ENCODE peak calls at places on chromosome 7, in seven cellular contexts. J is body of pancreas, Z is heart left ventricle, F is HCT116, O is HepG2, L is IMR-90, U is K562. A is an unnamed sample.

GRCh38 chr7:48077438-48077837 is 11.6 kb upstream of the UPP1 start:
- ATAC-seq in J (no peak), Z (no peak), F (no peak), O (no peak), L (no peak), U (no peak), A (no peak)

GRCh38 chr7:38615665-38616064 is 15.5 kb downstream of the AMPH start:
- ATAC-seq in J (no peak), Z (no peak), F (no peak), O (no peak), L (no peak), U (no peak), A (no peak)

GRCh38 chr7:101964680-101965079 is 147.3 kb downstream of the CUX1 start:
- ATAC-seq in J (no peak), Z (no peak), F (no peak), O (no peak), L (no peak), U (no peak), A (no peak)

GRCh38 chr7:158544708-158545107 is 42.9 kb downstream of the PTPRN2 start:
- ATAC-seq in J (no peak), Z (no peak), F (no peak), O (no peak), L (no peak), U (no peak), A (no peak)

GRCh38 chr7:70307544-70308106 is 709.4 kb downstream of the AUTS2 start:
- ATAC-seq in J (no peak), Z (no peak), F (no peak), O (no peak), L (no peak), U (no peak), A (no peak)

GRCh38 chr7:22238354-22239311 is 118.3 kb downstream of the RAPGEF5 start:
- ATAC-seq in J (no peak), Z (no peak), F (no peak), O (no peak), L (peak; percentile 94), U (no peak), A (no peak)

GRCh38 chr7:30430300-30430699 is 48.3 kb downstream of the NOD1 start:
- ATAC-seq in J (no peak), Z (no peak), F (no peak), O (no peak), L (no peak), U (no peak), A (no peak)

GRCh38 chr7:121023189-121023588 is 34.7 kb downstream of the CPED1 start:
- ATAC-seq in J (no peak), Z (peak; percentile 37), F (no peak), O (no peak), L (no peak), U (peak; percentile 28), A (no peak)

GRCh38 chr7:77482015-77482414 is 55.1 kb upstream of the PTPN12 start:
- ATAC-seq in J (peak; percentile 97), Z (no peak), F (no peak), O (peak; percentile 24), L (no peak), U (no peak), A (no peak)

GRCh38 chr7:124718032-124718766 is 47.4 kb downstream of the GPR37 start:
- ATAC-seq in J (no peak), Z (no peak), F (no peak), O (peak; percentile 43), L (peak; percentile 91), U (no peak), A (no peak)

GRCh38 chr7:2166625-2167280 is 66.0 kb downstream of the MAD1L1 start:
- ATAC-seq in J (no peak), Z (peak; percentile 45), F (no peak), O (no peak), L (no peak), U (no peak), A (peak; percentile 50)

GRCh38 chr7:35968140-35968940 is 167.5 kb downstream of the SEPTIN7 start:
- ATAC-seq in J (no peak), Z (no peak), F (no peak), O (no peak), L (no peak), U (no peak), A (no peak)

GRCh38 chr7:139916717-139917395 is 87.8 kb downstream of the TBXAS1 start:
- ATAC-seq in J (no peak), Z (no peak), F (peak; percentile 12), O (no peak), L (no peak), U (no peak), A (no peak)

GRCh38 chr7:13800694-13801448 is 188.6 kb downstream of the ETV1 start:
- ATAC-seq in J (no peak), Z (no peak), F (no peak), O (no peak), L (peak; percentile 29), U (peak; percentile 39), A (no peak)

GRCh38 chr7:156969972-156970420 is 20.5 kb downstream of the NOM1 start:
- ATAC-seq in J (peak; percentile 45), Z (no peak), F (peak; percentile 75), O (peak; percentile 60), L (peak; percentile 82), U (peak; percentile 72), A (no peak)

GRCh38 chr7:33157311-33157710 is 27.9 kb downstream of the BBS9 start:
- ATAC-seq in J (no peak), Z (peak; percentile 65), F (no peak), O (no peak), L (peak; percentile 27), U (no peak), A (no peak)

GRCh38 chr7:85172530-85172941 is 14.3 kb downstream of the SEMA3D start:
- ATAC-seq in J (peak; percentile 30), Z (peak; percentile 48), F (no peak), O (no peak), L (peak; percentile 93), U (no peak), A (no peak)

DNA sequence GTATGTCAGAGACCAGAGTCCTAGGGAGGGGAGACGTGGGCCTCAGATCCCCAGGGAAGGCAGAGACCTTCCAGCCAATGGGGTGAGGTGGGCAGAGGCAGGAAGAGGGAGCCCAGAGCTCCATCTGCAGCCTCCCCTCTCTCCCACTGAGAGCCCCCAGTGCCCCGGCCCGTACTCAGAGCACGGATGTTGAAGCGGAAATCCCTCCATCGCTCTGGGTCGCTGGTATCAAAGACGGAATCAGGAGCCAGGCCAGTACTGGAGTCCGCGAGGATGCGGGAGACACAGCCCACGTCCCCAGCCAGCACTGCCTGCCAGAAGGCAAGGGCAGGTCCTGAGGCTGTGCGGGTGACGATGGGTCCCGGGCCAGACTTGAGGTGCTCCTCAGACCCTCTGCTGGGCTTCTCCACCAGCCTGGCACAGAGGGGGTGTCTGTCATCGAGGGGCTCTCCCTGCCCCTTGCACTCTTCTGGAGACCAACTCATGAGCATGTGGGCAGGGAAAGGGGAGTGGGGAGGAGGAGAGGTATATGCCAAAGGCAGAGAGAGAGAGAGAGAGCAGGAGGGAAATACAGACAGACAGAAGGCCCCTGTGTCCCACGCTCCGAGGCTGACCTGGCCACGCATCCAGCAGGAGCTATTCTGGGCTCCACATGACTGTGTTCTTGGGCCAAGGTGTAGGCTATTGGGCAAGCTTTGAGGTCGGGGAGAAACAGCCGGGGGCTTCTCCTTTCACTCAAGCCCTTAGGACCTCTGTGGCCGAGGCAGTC is at the start of gene ASB10:
- ATAC-seq in J (no peak), Z (peak; percentile 86), F (no peak), O (peak; percentile 11), L (no peak), U (peak; percentile 17), A (no peak)
- H3K27me3 ChIP-seq in J (no peaks in the 10 kb centered on the region), Z (no peaks in the 10 kb centered on the region), F (no peaks in the 10 kb centered on the region), O (peaks cover 1% of the 10 kb centered on the region), L (peaks cover 71% of the 10 kb centered on the region), U (peaks cover 64% of the 10 kb centered on the region), A (peaks cover 21% of the 10 kb centered on the region)

DNA sequence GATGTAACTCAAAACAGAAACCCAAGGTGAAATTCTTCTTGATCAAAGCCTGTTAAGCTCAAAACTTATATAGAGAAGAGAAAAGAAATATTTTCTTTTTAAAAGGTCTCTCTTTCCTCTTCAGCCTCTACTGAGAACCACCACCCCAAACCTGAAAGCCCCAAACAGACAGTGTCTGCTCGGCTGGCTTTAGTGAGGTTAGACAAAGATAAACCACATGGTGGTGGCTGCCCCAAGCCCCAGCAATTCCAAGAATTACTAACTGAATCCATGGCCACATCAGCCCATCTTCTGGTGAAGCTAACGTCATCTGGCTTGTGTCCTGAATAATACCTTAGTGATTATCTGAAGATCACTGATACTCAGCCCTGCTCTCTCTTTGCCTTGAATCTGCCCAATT is 275.0 kb downstream of the ELMO1 start:
- ATAC-seq in J (no peak), Z (no peak), F (no peak), O (no peak), L (no peak), U (no peak), A (no peak)
- TF ChIP-seq POLR2A in J (no peak), Z (no peak), F (no peak), O (no peak), L (no peak), U (no peak), A (no peak)

GRCh38 chr7:51189777-51190176 is 126.8 kb downstream of the COBL start:
- ATAC-seq in J (no peak), Z (no peak), F (no peak), O (no peak), L (no peak), U (no peak), A (no peak)

GRCh38 chr7:51186531-51186930 is 130.1 kb downstream of the COBL start:
- ATAC-seq in J (no peak), Z (peak; percentile 95), F (peak; percentile 72), O (no peak), L (no peak), U (no peak), A (no peak)

GRCh38 chr7:51188987-51189386 is 127.6 kb downstream of the COBL start:
- ATAC-seq in J (no peak), Z (no peak), F (no peak), O (no peak), L (no peak), U (no peak), A (no peak)

GRCh38 chr7:51190950-51191349 is 125.7 kb downstream of the COBL start:
- ATAC-seq in J (no peak), Z (no peak), F (no peak), O (no peak), L (no peak), U (no peak), A (no peak)

DNA sequence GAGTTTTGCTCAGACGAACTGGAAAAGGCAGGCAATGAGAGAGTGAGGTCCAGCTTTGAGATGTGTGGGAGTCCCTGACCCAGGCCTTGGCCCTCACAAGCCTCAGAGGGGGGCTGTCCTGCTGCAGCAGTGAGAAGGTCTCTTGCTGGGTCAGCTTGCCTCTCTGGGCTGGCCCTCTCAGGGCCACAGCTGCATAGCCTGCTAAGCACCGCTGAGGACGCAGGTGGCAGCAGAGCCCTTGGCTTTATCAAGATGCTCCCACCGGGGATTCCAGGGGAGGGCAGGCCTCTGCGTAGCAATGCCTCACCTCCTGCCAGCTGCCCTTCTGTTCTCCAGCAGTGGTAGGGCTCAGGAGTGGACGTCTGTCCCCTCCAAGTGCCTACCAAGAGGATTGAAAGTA is 128.7 kb downstream of the COBL start:
- ATAC-seq in J (no peak), Z (peak; percentile 69), F (peak; percentile 74), O (peak; percentile 90), L (no peak), U (peak; percentile 93), A (no peak)
- TF ChIP-seq CTCF in J (no peak), Z (no peak), F (peak; percentile 10), O (peak; percentile 59), L (no peak), U (peak; percentile 37), A (no peak)

DNA sequence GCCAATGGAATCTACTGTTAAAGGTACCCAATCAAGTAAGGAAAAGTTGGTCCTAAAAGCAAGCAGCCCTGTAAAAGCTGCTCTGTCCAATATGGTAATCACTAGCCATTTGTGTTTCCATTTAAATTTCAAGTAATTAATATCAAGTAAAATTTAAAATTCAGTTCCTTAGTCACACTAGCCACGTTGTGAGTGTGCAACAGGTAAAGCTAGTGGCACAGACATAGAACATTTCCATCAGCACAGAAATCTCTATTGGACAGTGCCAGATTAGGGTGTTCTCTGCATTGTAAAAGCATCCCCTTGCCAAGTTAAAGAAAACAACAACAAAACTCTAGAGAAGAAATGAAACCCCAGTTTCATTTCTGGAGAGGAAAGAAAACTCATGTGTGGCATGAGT is 4.4 kb downstream of the CAV1 start:
- ATAC-seq in J (no peak), Z (no peak), F (no peak), O (no peak), L (no peak), U (no peak), A (no peak)
- H3K27me3 ChIP-seq in J (no peaks in the 10 kb centered on the region), Z (no peaks in the 10 kb centered on the region), F (no peaks in the 10 kb centered on the region), O (peaks cover 9% of the 10 kb centered on the region), L (no peaks in the 10 kb centered on the region), U (no peaks in the 10 kb centered on the region), A (no peaks in the 10 kb centered on the region)